ENCODE peak calls at places on chromosomes 4 and X, in five cellular contexts. K is naive thymus-derived CD4-positive, alpha-beta T cell; E is psoas muscle; X is pancreas; U is HepG2. I is an unnamed sample. For H3K4me1, the result is how much of the 10 kb centered on the place peaks cover.

GRCh38 chr4:132059227-132059626 is 1089.9 kb upstream of the PCDH10 start:
- DNase-seq in K (no peak), U (no peak), E (no peak), X (no peak), I (no peak)

GRCh38 chr4:105541420-105541819 is 11.0 kb upstream of the ARHGEF38 start:
- DNase-seq in E (no peak), K (no peak), X (no peak), U (no peak), I (no peak)

GRCh38 chrX:102934624-102935023 is 2.4 kb upstream of the RAB40AL start:
- DNase-seq in U (peak), E (no peak), K (peak), X (no peak), I (no peak)

GRCh38 chr4:77007358-77008230 is 58.0 kb downstream of the SEPTIN11 start:
- DNase-seq in E (no peak), X (no peak), K (no peak), U (no peak), I (no peak)

GRCh38 chr4:189815404-189816192 is 125.1 kb upstream of the FRG1 start:
- DNase-seq in X (no peak), K (no peak), U (no peak), E (no peak), I (no peak)

GRCh38 chr4:165874799-165875371 is 1.8 kb downstream of the TLL1 start:
- DNase-seq in K (no peak), E (peak), X (peak), U (no peak), I (peak)

GRCh38 chrX:71148278-71148663 is 3.6 kb downstream of the NLGN3 start:
- DNase-seq in U (no peak), X (no peak), K (no peak), E (no peak), I (no peak)

GRCh38 chr4:23959401-23960148 is 69.7 kb upstream of the PPARGC1A start:
- DNase-seq in U (no peak), E (no peak), X (no peak), K (no peak), I (no peak)

GRCh38 chr4:24730256-24731001 is 64.9 kb upstream of the SOD3 start:
- DNase-seq in X (peak), K (no peak), E (peak), U (no peak), I (peak)

GRCh38 chr4:103400405-103400804 is 202.3 kb upstream of the CENPE start:
- DNase-seq in K (no peak), U (peak), E (no peak), X (no peak), I (no peak)

GRCh38 chr4:47482326-47482725 is 2.7 kb upstream of the ATP10D start:
- DNase-seq in U (no peak), E (no peak), X (no peak), K (no peak), I (no peak)

GRCh38 chr4:110702326-110702725 is 79.4 kb upstream of the PITX2 start:
- DNase-seq in E (no peak), K (no peak), X (no peak), U (no peak), I (no peak)
- H3K4me1 ChIP-seq in E (under half), K (under half), X (under half), U (under half), I (under half)

GRCh38 chr4:128455076-128455345 is 167.4 kb upstream of the PGRMC2 start:
- DNase-seq in U (no peak), K (no peak), X (no peak), E (no peak), I (no peak)
- H3K4me1 ChIP-seq in U (under half), K (under half), X (under half), E (under half), I (under half)

GRCh38 chr4:168812806-168813205 is 197.2 kb downstream of the CBR4 start:
- DNase-seq in E (no peak), U (no peak), K (no peak), X (no peak), I (no peak)

GRCh38 chr4:168811793-168812651 is 198.0 kb downstream of the CBR4 start:
- DNase-seq in U (no peak), K (no peak), E (no peak), X (no peak), I (no peak)

GRCh38 chr4:168815373-168816345 is 194.4 kb downstream of the CBR4 start:
- DNase-seq in E (no peak), X (no peak), K (no peak), U (no peak), I (no peak)

GRCh38 chr4:168805341-168805740 is 204.7 kb downstream of the CBR4 start:
- DNase-seq in X (no peak), E (no peak), U (no peak), K (no peak), I (no peak)

DNA sequence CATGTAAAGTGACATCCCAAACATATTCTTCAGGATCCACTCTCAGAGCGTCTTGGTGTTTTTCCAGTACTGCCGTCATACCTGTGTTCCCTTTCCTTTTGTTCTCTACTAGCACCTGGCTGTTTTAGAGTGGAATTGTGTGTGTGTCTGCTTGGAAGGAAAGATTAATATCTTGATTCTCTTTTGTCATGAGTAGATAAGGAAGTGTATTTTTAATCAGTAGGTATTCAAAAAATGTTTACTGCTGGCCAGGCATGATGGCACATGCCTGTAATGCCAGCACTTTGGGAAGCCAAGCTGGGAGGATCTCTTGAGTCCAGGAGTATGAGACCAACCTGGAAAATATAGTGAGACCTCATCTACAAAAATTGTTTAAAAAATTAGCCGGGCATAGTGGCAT is 198.8 kb downstream of the CBR4 start:
- DNase-seq in X (no peak), E (no peak), K (no peak), U (no peak), I (no peak)
- H3K4me1 ChIP-seq in X (under half), E (under half), K (under half), U (under half), I (under half)

GRCh38 chr4:38003102-38003501 is 42.9 kb downstream of the PTTG2 start:
- DNase-seq in U (no peak), X (no peak), K (no peak), E (no peak), I (no peak)

GRCh38 chr4:38004887-38005286 is 44.7 kb downstream of the PTTG2 start:
- DNase-seq in X (no peak), K (no peak), U (no peak), E (no peak), I (no peak)

GRCh38 chr4:38003628-38004027 is 43.4 kb downstream of the PTTG2 start:
- DNase-seq in U (no peak), X (no peak), K (no peak), E (no peak), I (no peak)

GRCh38 chr4:38002451-38003071 is 42.4 kb downstream of the PTTG2 start:
- DNase-seq in E (no peak), U (no peak), X (no peak), K (no peak), I (no peak)

GRCh38 chr4:38004062-38004461 is 43.9 kb downstream of the PTTG2 start:
- DNase-seq in X (no peak), E (no peak), K (no peak), U (no peak), I (no peak)
- H3K4me1 ChIP-seq in X (under half), E (under half), K (under half), U (under half), I (under half)

GRCh38 chr4:153252122-153252521 is 47.9 kb downstream of the TRIM2 start:
- DNase-seq in X (no peak), K (no peak), E (no peak), U (no peak), I (no peak)
- H3K4me1 ChIP-seq in X (under half), K (under half), E (under half), U (under half), I (under half)

DNA sequence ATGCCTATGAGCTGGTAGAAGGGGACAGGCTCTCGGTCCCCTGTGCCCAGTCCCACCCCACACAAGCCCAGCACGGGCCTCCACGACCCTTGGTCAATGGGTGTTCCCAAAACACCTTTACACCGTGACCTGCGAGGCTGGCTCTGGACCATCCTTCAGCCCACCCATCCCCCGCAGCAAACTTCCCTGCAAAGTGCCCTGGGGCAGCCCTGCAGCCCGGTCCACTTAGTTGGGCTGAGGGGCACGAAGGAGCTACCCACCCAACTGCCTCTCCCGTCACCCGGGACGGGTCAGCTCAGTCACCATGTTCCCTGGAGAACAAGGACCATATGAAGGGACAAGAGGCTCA is 23.4 kb downstream of the WDR1 start:
- DNase-seq in U (no peak), K (no peak), E (no peak), X (peak), I (no peak)
- H3K4me1 ChIP-seq in U (under half), K (half or more), E (half or more), X (under half), I (half or more)

GRCh38 chrX:13698432-13698831 is 9.5 kb downstream of the RAB9A start:
- DNase-seq in E (no peak), U (no peak), K (no peak), X (no peak), I (no peak)
- H3K4me1 ChIP-seq in E (under half), U (under half), K (under half), X (under half), I (under half)

GRCh38 chr4:98567611-98568010 is 90.8 kb downstream of the TSPAN5 start:
- DNase-seq in U (no peak), K (no peak), E (no peak), X (no peak), I (no peak)

GRCh38 chr4:98564847-98565246 is 93.6 kb downstream of the TSPAN5 start:
- DNase-seq in E (no peak), K (no peak), X (no peak), U (no peak), I (no peak)

GRCh38 chr4:98566491-98567008 is 91.9 kb downstream of the TSPAN5 start:
- DNase-seq in K (no peak), U (no peak), E (no peak), X (no peak), I (peak)

GRCh38 chr4:98568896-98569663 is 89.3 kb downstream of the TSPAN5 start:
- DNase-seq in E (no peak), U (no peak), X (no peak), K (no peak), I (no peak)

DNA sequence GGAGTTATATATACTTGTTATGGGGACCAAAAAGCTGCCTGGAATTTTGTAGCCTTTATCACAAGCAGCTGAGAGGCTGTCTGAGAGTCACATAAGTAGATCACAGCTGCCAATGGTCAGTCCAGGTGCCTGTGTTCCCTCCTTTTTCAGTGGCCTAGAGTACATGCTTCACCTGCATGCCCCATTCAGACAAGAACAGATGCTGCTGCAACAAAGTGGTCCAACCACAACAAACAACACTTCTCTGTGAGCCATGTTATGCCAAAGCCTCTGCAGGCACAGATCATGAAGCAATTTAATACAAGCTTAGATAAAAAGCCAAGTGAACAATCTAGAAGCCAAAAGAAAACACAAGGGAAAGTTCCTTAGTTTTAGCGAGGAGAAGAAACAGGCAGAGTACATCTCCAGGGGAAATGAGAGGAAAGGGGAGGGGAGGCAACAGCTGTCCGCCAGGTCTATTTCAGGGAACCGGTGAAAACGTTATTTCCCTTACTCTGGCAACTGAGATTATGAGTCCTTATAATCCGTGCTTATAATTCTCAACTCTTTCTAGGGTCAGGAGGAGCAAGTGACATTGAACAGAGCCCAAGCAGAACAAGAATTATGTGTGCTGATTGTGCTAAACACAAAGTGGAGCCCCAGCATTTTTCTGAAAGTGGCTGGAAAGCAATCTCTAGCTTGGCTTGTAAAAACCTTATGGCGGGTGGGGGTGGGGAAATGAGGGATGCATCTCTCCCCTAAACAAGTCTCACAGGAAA is 92.6 kb downstream of the TSPAN5 start:
- DNase-seq in U (no peak), E (no peak), K (no peak), X (no peak), I (no peak)
- H3K4me1 ChIP-seq in U (under half), E (under half), K (under half), X (under half), I (under half)

I was measured in heart left ventricle.